ENCODE peak calls at places on chromosomes 12 and 14, in seven cellular contexts. One of them, this sample, is unnamed.

GRCh38 chr12:2543801-2544200 is 251.0 kb upstream of the FKBP4 start:
- DNase-seq in PC-3: no peak
- DNase-seq in CD8-positive, alpha-beta T cell: no peak
- DNase-seq in AG04450: no peak
- DNase-seq in psoas muscle: no peak
- DNase-seq in PC-9: no peak
- DNase-seq in CD4-positive, alpha-beta T cell: no peak
- DNase-seq in this sample: no peak

GRCh38 chr12:56590237-56590830 is 39.8 kb downstream of the BAZ2A start:
- DNase-seq in PC-3: peak
- DNase-seq in CD8-positive, alpha-beta T cell: no peak
- DNase-seq in AG04450: no peak
- DNase-seq in psoas muscle: no peak
- DNase-seq in PC-9: no peak
- DNase-seq in CD4-positive, alpha-beta T cell: no peak
- DNase-seq in this sample: no peak

GRCh38 chr12:96070670-96071279 is 35.4 kb upstream of the LTA4H start:
- DNase-seq in PC-3: no peak
- DNase-seq in CD8-positive, alpha-beta T cell: no peak
- DNase-seq in AG04450: no peak
- DNase-seq in psoas muscle: no peak
- DNase-seq in PC-9: peak
- DNase-seq in CD4-positive, alpha-beta T cell: no peak
- DNase-seq in this sample: no peak

GRCh38 chr14:74859757-74860156 is 16.2 kb downstream of the PROX2 start:
- DNase-seq in PC-3: no peak
- DNase-seq in CD8-positive, alpha-beta T cell: no peak
- DNase-seq in AG04450: no peak
- DNase-seq in psoas muscle: no peak
- DNase-seq in PC-9: no peak
- DNase-seq in CD4-positive, alpha-beta T cell: no peak
- DNase-seq in this sample: no peak

GRCh38 chr12:124732275-124733075 is 131.2 kb downstream of the SCARB1 start:
- DNase-seq in PC-3: no peak
- DNase-seq in CD8-positive, alpha-beta T cell: no peak
- DNase-seq in AG04450: no peak
- DNase-seq in psoas muscle: no peak
- DNase-seq in PC-9: no peak
- DNase-seq in CD4-positive, alpha-beta T cell: no peak
- DNase-seq in this sample: no peak

GRCh38 chr14:80237142-80237541 is 25.8 kb upstream of the DIO2 start:
- DNase-seq in PC-3: no peak
- DNase-seq in CD8-positive, alpha-beta T cell: no peak
- DNase-seq in AG04450: no peak
- DNase-seq in psoas muscle: no peak
- DNase-seq in PC-9: no peak
- DNase-seq in CD4-positive, alpha-beta T cell: no peak
- DNase-seq in this sample: no peak

GRCh38 chr14:63891148-63891964 is 38.6 kb downstream of the SYNE2 start:
- DNase-seq in PC-3: no peak
- DNase-seq in CD8-positive, alpha-beta T cell: no peak
- DNase-seq in AG04450: no peak
- DNase-seq in psoas muscle: no peak
- DNase-seq in PC-9: no peak
- DNase-seq in CD4-positive, alpha-beta T cell: no peak
- DNase-seq in this sample: no peak

GRCh38 chr12:113424915-113425823 is 3.0 kb downstream of the SDSL start:
- DNase-seq in PC-3: peak
- DNase-seq in CD8-positive, alpha-beta T cell: peak
- DNase-seq in AG04450: no peak
- DNase-seq in psoas muscle: peak
- DNase-seq in PC-9: peak
- DNase-seq in CD4-positive, alpha-beta T cell: peak
- DNase-seq in this sample: peak

GRCh38 chr14:66507181-66507721 is 696 bp upstream of the GPHN start:
- DNase-seq in PC-3: peak
- DNase-seq in CD8-positive, alpha-beta T cell: no peak
- DNase-seq in AG04450: no peak
- DNase-seq in psoas muscle: no peak
- DNase-seq in PC-9: no peak
- DNase-seq in CD4-positive, alpha-beta T cell: no peak
- DNase-seq in this sample: no peak

GRCh38 chr12:1660304-1661187 is 30.3 kb upstream of the ADIPOR2 start:
- DNase-seq in PC-3: no peak
- DNase-seq in CD8-positive, alpha-beta T cell: peak
- DNase-seq in AG04450: no peak
- DNase-seq in psoas muscle: peak
- DNase-seq in PC-9: peak
- DNase-seq in CD4-positive, alpha-beta T cell: no peak
- DNase-seq in this sample: peak

GRCh38 chr12:123916729-123917128 is 55.9 kb downstream of the CCDC92 start:
- DNase-seq in PC-3: no peak
- DNase-seq in CD8-positive, alpha-beta T cell: peak
- DNase-seq in AG04450: no peak
- DNase-seq in psoas muscle: peak
- DNase-seq in PC-9: no peak
- DNase-seq in CD4-positive, alpha-beta T cell: peak
- DNase-seq in this sample: peak

GRCh38 chr14:96754845-96755184 is 42.4 kb upstream of the VRK1 start:
- DNase-seq in PC-3: no peak
- DNase-seq in CD8-positive, alpha-beta T cell: no peak
- DNase-seq in AG04450: no peak
- DNase-seq in psoas muscle: no peak
- DNase-seq in PC-9: no peak
- DNase-seq in CD4-positive, alpha-beta T cell: no peak
- DNase-seq in this sample: no peak

GRCh38 chr12:124191024-124191359 is 103.9 kb upstream of the RFLNA start:
- DNase-seq in PC-3: peak
- DNase-seq in CD8-positive, alpha-beta T cell: no peak
- DNase-seq in AG04450: no peak
- DNase-seq in psoas muscle: no peak
- DNase-seq in PC-9: no peak
- DNase-seq in CD4-positive, alpha-beta T cell: no peak
- DNase-seq in this sample: peak

GRCh38 chr14:99784508-99784907 is 8.7 kb upstream of the EML1 start:
- DNase-seq in PC-3: no peak
- DNase-seq in CD8-positive, alpha-beta T cell: no peak
- DNase-seq in AG04450: no peak
- DNase-seq in psoas muscle: no peak
- DNase-seq in PC-9: no peak
- DNase-seq in CD4-positive, alpha-beta T cell: no peak
- DNase-seq in this sample: no peak

GRCh38 chr14:91317381-91318313 is 73.1 kb upstream of the GPR68 start:
- DNase-seq in PC-3: peak
- DNase-seq in CD8-positive, alpha-beta T cell: peak
- DNase-seq in AG04450: no peak
- DNase-seq in psoas muscle: peak
- DNase-seq in PC-9: no peak
- DNase-seq in CD4-positive, alpha-beta T cell: peak
- DNase-seq in this sample: peak

GRCh38 chr12:57852620-57853509 is 6.3 kb upstream of the CTDSP2 start:
- DNase-seq in PC-3: no peak
- DNase-seq in CD8-positive, alpha-beta T cell: no peak
- DNase-seq in AG04450: no peak
- DNase-seq in psoas muscle: peak
- DNase-seq in PC-9: no peak
- DNase-seq in CD4-positive, alpha-beta T cell: no peak
- DNase-seq in this sample: no peak

GRCh38 chr12:32033411-32033810 is 73.2 kb upstream of the BICD1 start:
- DNase-seq in PC-3: no peak
- DNase-seq in CD8-positive, alpha-beta T cell: no peak
- DNase-seq in AG04450: no peak
- DNase-seq in psoas muscle: no peak
- DNase-seq in PC-9: no peak
- DNase-seq in CD4-positive, alpha-beta T cell: no peak
- DNase-seq in this sample: no peak

GRCh38 chr14:43369710-43370109 is 1137.4 kb downstream of the FSCB start:
- DNase-seq in PC-3: no peak
- DNase-seq in CD8-positive, alpha-beta T cell: no peak
- DNase-seq in AG04450: no peak
- DNase-seq in psoas muscle: no peak
- DNase-seq in PC-9: no peak
- DNase-seq in CD4-positive, alpha-beta T cell: no peak
- DNase-seq in this sample: no peak

GRCh38 chr14:102749833-102750775 is 27.1 kb upstream of the TRAF3 start:
- DNase-seq in PC-3: no peak
- DNase-seq in CD8-positive, alpha-beta T cell: no peak
- DNase-seq in AG04450: no peak
- DNase-seq in psoas muscle: no peak
- DNase-seq in PC-9: no peak
- DNase-seq in CD4-positive, alpha-beta T cell: no peak
- DNase-seq in this sample: no peak

GRCh38 chr12:100661300-100661951 is 87.9 kb downstream of the GAS2L3 start:
- DNase-seq in PC-3: no peak
- DNase-seq in CD8-positive, alpha-beta T cell: no peak
- DNase-seq in AG04450: no peak
- DNase-seq in psoas muscle: no peak
- DNase-seq in PC-9: no peak
- DNase-seq in CD4-positive, alpha-beta T cell: no peak
- DNase-seq in this sample: no peak

GRCh38 chr12:15453613-15454012 is 131.3 kb downstream of the PTPRO start:
- DNase-seq in PC-3: no peak
- DNase-seq in CD8-positive, alpha-beta T cell: no peak
- DNase-seq in AG04450: no peak
- DNase-seq in psoas muscle: no peak
- DNase-seq in PC-9: no peak
- DNase-seq in CD4-positive, alpha-beta T cell: no peak
- DNase-seq in this sample: no peak

GRCh38 chr14:76844223-76844622 is 18.0 kb downstream of the LRRC74A start:
- DNase-seq in PC-3: peak
- DNase-seq in CD8-positive, alpha-beta T cell: peak
- DNase-seq in AG04450: no peak
- DNase-seq in psoas muscle: peak
- DNase-seq in PC-9: peak
- DNase-seq in CD4-positive, alpha-beta T cell: peak
- DNase-seq in this sample: no peak

GRCh38 chr12:52812749-52813148 is 1.2 kb downstream of the KRT4 start:
- DNase-seq in PC-3: no peak
- DNase-seq in CD8-positive, alpha-beta T cell: no peak
- DNase-seq in AG04450: no peak
- DNase-seq in psoas muscle: no peak
- DNase-seq in PC-9: no peak
- DNase-seq in CD4-positive, alpha-beta T cell: no peak
- DNase-seq in this sample: no peak

GRCh38 chr12:6829532-6830220 is 1.5 kb downstream of the P3H3 start:
- DNase-seq in PC-3: no peak
- DNase-seq in CD8-positive, alpha-beta T cell: no peak
- DNase-seq in AG04450: no peak
- DNase-seq in psoas muscle: no peak
- DNase-seq in PC-9: no peak
- DNase-seq in CD4-positive, alpha-beta T cell: no peak
- DNase-seq in this sample: no peak
- TF ChIP-seq CTCF in PC-3: no peak
- TF ChIP-seq CTCF in CD8-positive, alpha-beta T cell: no peak
- TF ChIP-seq CTCF in AG04450: peak
- TF ChIP-seq CTCF in psoas muscle: no peak
- TF ChIP-seq CTCF in PC-9: no peak
- TF ChIP-seq CTCF in CD4-positive, alpha-beta T cell: no peak
- TF ChIP-seq CTCF in this sample: no peak

GRCh38 chr12:90295858-90296257 is 587.2 kb upstream of the ATP2B1 start:
- DNase-seq in PC-3: no peak
- DNase-seq in CD8-positive, alpha-beta T cell: no peak
- DNase-seq in AG04450: no peak
- DNase-seq in psoas muscle: no peak
- DNase-seq in PC-9: no peak
- DNase-seq in CD4-positive, alpha-beta T cell: no peak
- DNase-seq in this sample: no peak

GRCh38 chr12:90298289-90298948 is 589.8 kb upstream of the ATP2B1 start:
- DNase-seq in PC-3: no peak
- DNase-seq in CD8-positive, alpha-beta T cell: no peak
- DNase-seq in AG04450: no peak
- DNase-seq in psoas muscle: no peak
- DNase-seq in PC-9: no peak
- DNase-seq in CD4-positive, alpha-beta T cell: no peak
- DNase-seq in this sample: no peak

GRCh38 chr12:90301734-90302133 is 593.1 kb upstream of the ATP2B1 start:
- DNase-seq in PC-3: no peak
- DNase-seq in CD8-positive, alpha-beta T cell: no peak
- DNase-seq in AG04450: no peak
- DNase-seq in psoas muscle: no peak
- DNase-seq in PC-9: no peak
- DNase-seq in CD4-positive, alpha-beta T cell: no peak
- DNase-seq in this sample: no peak

GRCh38 chr12:90301095-90301494 is 592.5 kb upstream of the ATP2B1 start:
- DNase-seq in PC-3: no peak
- DNase-seq in CD8-positive, alpha-beta T cell: no peak
- DNase-seq in AG04450: no peak
- DNase-seq in psoas muscle: no peak
- DNase-seq in PC-9: no peak
- DNase-seq in CD4-positive, alpha-beta T cell: no peak
- DNase-seq in this sample: no peak

GRCh38 chr12:90299121-90299520 is 590.5 kb upstream of the ATP2B1 start:
- DNase-seq in PC-3: no peak
- DNase-seq in CD8-positive, alpha-beta T cell: no peak
- DNase-seq in AG04450: no peak
- DNase-seq in psoas muscle: no peak
- DNase-seq in PC-9: no peak
- DNase-seq in CD4-positive, alpha-beta T cell: no peak
- DNase-seq in this sample: no peak
- H3K27ac ChIP-seq in PC-3: no peak
- H3K27ac ChIP-seq in CD8-positive, alpha-beta T cell: no peak
- H3K27ac ChIP-seq in AG04450: no peak
- H3K27ac ChIP-seq in psoas muscle: no peak
- H3K27ac ChIP-seq in PC-9: no peak
- H3K27ac ChIP-seq in CD4-positive, alpha-beta T cell: no peak
- H3K27ac ChIP-seq in this sample: no peak

GRCh38 chr14:89563503-89563902 is 146.5 kb upstream of the FOXN3 start:
- DNase-seq in PC-3: no peak
- DNase-seq in CD8-positive, alpha-beta T cell: no peak
- DNase-seq in AG04450: no peak
- DNase-seq in psoas muscle: no peak
- DNase-seq in PC-9: no peak
- DNase-seq in CD4-positive, alpha-beta T cell: no peak
- DNase-seq in this sample: no peak
- TF ChIP-seq CTCF in PC-3: no peak
- TF ChIP-seq CTCF in CD8-positive, alpha-beta T cell: no peak
- TF ChIP-seq CTCF in AG04450: no peak
- TF ChIP-seq CTCF in psoas muscle: no peak
- TF ChIP-seq CTCF in PC-9: no peak
- TF ChIP-seq CTCF in CD4-positive, alpha-beta T cell: no peak
- TF ChIP-seq CTCF in this sample: no peak

DNA sequence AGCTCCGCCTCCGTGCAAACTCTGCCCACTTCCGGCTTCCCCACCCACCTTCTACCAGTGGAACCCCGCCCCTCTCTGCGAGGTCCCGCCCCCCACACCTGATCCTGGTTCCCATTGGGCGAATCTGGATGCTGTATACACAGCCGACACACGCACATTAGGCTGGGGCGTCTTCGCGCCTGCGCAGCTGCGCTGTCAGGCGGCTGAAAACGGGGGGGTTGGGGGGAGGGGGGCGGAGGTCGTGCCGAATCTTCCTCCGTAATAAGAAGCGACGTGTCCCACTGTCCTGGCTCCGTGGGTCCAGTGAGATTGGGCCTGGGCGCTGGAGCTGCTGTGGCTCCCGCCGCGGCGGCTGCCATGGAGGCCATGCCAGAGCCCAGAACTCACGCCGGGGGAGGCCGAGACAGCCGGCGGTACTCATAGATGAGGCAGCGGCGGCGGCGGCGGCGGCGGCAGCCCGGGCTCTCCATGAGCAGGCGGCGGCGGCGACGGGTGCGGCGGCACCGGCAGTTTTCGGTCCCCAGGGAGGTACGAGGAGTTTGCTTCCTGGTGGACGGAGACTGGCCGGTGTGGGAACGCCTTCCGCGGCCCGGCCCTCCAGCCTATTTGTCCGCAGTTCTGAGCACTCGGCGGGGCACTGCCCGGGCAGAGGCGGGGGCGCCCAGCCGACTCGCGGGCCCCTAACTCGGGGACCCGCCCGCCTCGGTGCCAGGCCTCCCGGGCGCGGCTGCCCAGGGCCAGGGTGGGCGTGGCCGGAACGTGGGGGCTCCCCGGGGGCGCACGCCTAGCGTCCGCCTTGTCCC is 64.5 kb downstream of the KLHL28 start:
- DNase-seq in PC-3: peak
- DNase-seq in CD8-positive, alpha-beta T cell: peak
- DNase-seq in AG04450: peak
- DNase-seq in psoas muscle: peak
- DNase-seq in PC-9: peak
- DNase-seq in CD4-positive, alpha-beta T cell: peak
- DNase-seq in this sample: peak
- H3K27ac ChIP-seq in PC-3: peak
- H3K27ac ChIP-seq in CD8-positive, alpha-beta T cell: peak
- H3K27ac ChIP-seq in AG04450: peak
- H3K27ac ChIP-seq in psoas muscle: peak
- H3K27ac ChIP-seq in PC-9: peak
- H3K27ac ChIP-seq in CD4-positive, alpha-beta T cell: peak
- H3K27ac ChIP-seq in this sample: peak